ENCODE peak calls at places on chromosomes 13 and 19, in six cellular contexts. Z, F, D, A, B and O are unnamed samples.

GRCh38 chr19:57239982-57240310 is 486 bp upstream of the ZNF805 start:
- DNase-seq in B (no peak), F (no peak), D (no peak), Z (no peak), A (no peak), O (no peak)

GRCh38 chr13:98878421-98879126 is 99.3 kb downstream of the DOCK9 start:
- DNase-seq in F (no peak), A (peak; percentile 24), B (no peak), Z (no peak), D (no peak), O (no peak)

GRCh38 chr13:44238011-44238421 is 135.6 kb upstream of the SERP2 start:
- DNase-seq in A (no peak), B (no peak), F (no peak), Z (no peak), D (no peak), O (no peak)

GRCh38 chr19:17327654-17328516 is 6.8 kb downstream of the ANO8 start:
- DNase-seq in B (peak; percentile 89), D (no peak), A (peak; percentile 75), Z (no peak), F (peak; percentile 82), O (no peak)

GRCh38 chr13:72651196-72651595 is 76.2 kb downstream of the MZT1 start:
- DNase-seq in F (peak; percentile 31), A (no peak), Z (no peak), D (no peak), B (no peak), O (no peak)

GRCh38 chr19:15629003-15629880 is 11.5 kb upstream of the CYP4F3 start:
- DNase-seq in A (peak; percentile 73), F (peak; percentile 51), Z (peak; percentile 85), B (peak; percentile 93), D (peak; percentile 16), O (peak; percentile 83)

GRCh38 chr13:105665284-105665683 is 870.2 kb downstream of the EFNB2 start:
- DNase-seq in D (no peak), F (no peak), A (no peak), B (no peak), Z (no peak), O (no peak)

GRCh38 chr19:58400916-58401824 is 5.7 kb downstream of the RNF225 start:
- DNase-seq in B (peak; percentile 100), Z (peak; percentile 99), D (peak; percentile 98), A (peak; percentile 100), F (peak; percentile 99), O (peak; percentile 99)

GRCh38 chr13:60260440-60260839 is 96.7 kb upstream of the DIAPH3 start:
- DNase-seq in B (no peak), F (no peak), Z (no peak), D (no peak), A (no peak), O (no peak)

GRCh38 chr19:51541458-51542357 is 10.2 kb upstream of the SIGLEC6 start:
- DNase-seq in A (no peak), D (no peak), F (no peak), B (no peak), Z (no peak), O (no peak)

GRCh38 chr19:50458396-50459066 is 17.8 kb upstream of the EMC10 start:
- DNase-seq in Z (no peak), B (no peak), D (no peak), A (no peak), F (no peak), O (no peak)

GRCh38 chr19:52428937-52429336 is at the start of gene ZNF534:
- DNase-seq in B (no peak), D (no peak), F (no peak), A (no peak), Z (no peak), O (no peak)

GRCh38 chr13:80408270-80408669 is 67.3 kb upstream of the SPRY2 start:
- DNase-seq in D (no peak), Z (no peak), A (no peak), F (no peak), B (no peak), O (no peak)

GRCh38 chr19:58166268-58166667 is 15.7 kb upstream of the ZNF329 start:
- DNase-seq in D (no peak), Z (no peak), A (no peak), F (no peak), B (no peak), O (no peak)

GRCh38 chr13:110287031-110287828 is 19.7 kb downstream of the COL4A1 start:
- DNase-seq in Z (no peak), B (no peak), A (no peak), D (no peak), F (no peak), O (no peak)

GRCh38 chr19:5193192-5193591 is 147.4 kb downstream of the PTPRS start:
- DNase-seq in Z (no peak), F (no peak), B (no peak), D (no peak), A (no peak), O (no peak)

GRCh38 chr13:111359930-111360329 is 39.5 kb downstream of the TEX29 start:
- DNase-seq in B (no peak), Z (no peak), D (no peak), F (no peak), A (no peak), O (no peak)

GRCh38 chr13:51950722-51951121 is 60.5 kb downstream of the ATP7B start:
- DNase-seq in B (no peak), F (no peak), Z (no peak), A (no peak), D (no peak), O (no peak)

GRCh38 chr13:103539265-103539664 is 473.0 kb upstream of the SLC10A2 start:
- DNase-seq in A (no peak), Z (no peak), B (no peak), D (no peak), F (no peak), O (peak; percentile 11)

GRCh38 chr19:16522559-16523377 is 19.5 kb downstream of the CHERP start:
- DNase-seq in B (no peak), F (no peak), D (no peak), Z (no peak), A (no peak), O (no peak)

GRCh38 chr13:33316890-33317289 is 31.3 kb upstream of the STARD13 start:
- DNase-seq in D (no peak), F (no peak), B (no peak), A (no peak), Z (no peak), O (no peak)

GRCh38 chr13:36518707-36519106 is 86.4 kb downstream of the CCNA1 start:
- DNase-seq in A (no peak), B (no peak), Z (no peak), D (no peak), F (no peak), O (no peak)

GRCh38 chr13:25752957-25753540 is 298.8 kb downstream of the SHISA2 start:
- DNase-seq in D (no peak), A (peak; percentile 24), F (no peak), Z (peak; percentile 67), B (peak; percentile 68), O (peak; percentile 50)

GRCh38 chr13:40484101-40484800 is 182.2 kb downstream of the FOXO1 start:
- DNase-seq in A (no peak), D (no peak), F (no peak), Z (no peak), B (no peak), O (no peak)

GRCh38 chr13:114324334-114324733 is 10.0 kb downstream of the CHAMP1 start:
- DNase-seq in D (no peak), A (no peak), Z (no peak), B (no peak), F (no peak), O (no peak)

GRCh38 chr19:17779281-17779930 is 15.5 kb upstream of the B3GNT3 start:
- DNase-seq in Z (no peak), B (peak; percentile 76), A (no peak), D (no peak), F (peak; percentile 93), O (peak; percentile 36)

GRCh38 chr13:32255744-32256120 is 59.4 kb downstream of the ZAR1L start:
- DNase-seq in B (no peak), A (no peak), Z (no peak), D (no peak), F (no peak), O (no peak)

GRCh38 chr19:17103177-17103576 is 27.6 kb downstream of the MYO9B start:
- DNase-seq in B (no peak), Z (no peak), A (no peak), D (no peak), F (peak; percentile 40), O (no peak)

GRCh38 chr13:70173236-70173959 is 65.1 kb upstream of the KLHL1 start:
- DNase-seq in B (no peak), Z (no peak), F (no peak), D (no peak), A (no peak), O (no peak)

DNA sequence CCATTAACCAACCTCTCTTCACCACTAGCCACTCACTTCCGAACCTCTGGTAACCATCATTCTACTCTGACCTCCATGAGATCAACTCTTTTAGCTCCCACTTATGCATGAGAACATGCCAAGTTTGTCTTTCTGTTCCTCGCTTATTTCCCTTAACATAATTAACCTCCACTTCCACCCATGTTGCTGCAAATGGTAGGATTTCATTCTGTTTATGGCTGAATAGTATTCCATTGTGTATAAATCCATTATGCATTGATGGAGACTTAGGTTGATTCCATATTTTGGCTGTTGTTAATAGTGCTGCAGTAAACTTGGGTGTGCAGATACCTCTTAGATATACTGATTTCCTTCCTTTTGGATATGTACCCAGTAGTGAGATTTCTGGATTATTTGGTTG is 30.2 kb downstream of the ZNF382 start:
- DNase-seq in F (no peak), B (no peak), A (no peak), Z (no peak), D (no peak), O (no peak)
- H3K9me3 ChIP-seq in F (peaks cover 16% of the 10 kb centered on the region), B (peaks cover 33% of the 10 kb centered on the region), A (peaks cover 89% of the 10 kb centered on the region), Z (peaks cover 100% of the 10 kb centered on the region), D (peaks cover 90% of the 10 kb centered on the region), O (peaks cover 100% of the 10 kb centered on the region)

GRCh38 chr19:30969586-30969985 is 379.6 kb downstream of the TSHZ3 start:
- DNase-seq in A (no peak), Z (no peak), D (no peak), B (no peak), F (no peak), O (no peak)

GRCh38 chr19:30968841-30969399 is 380.3 kb downstream of the TSHZ3 start:
- DNase-seq in D (no peak), F (no peak), A (no peak), B (no peak), Z (no peak), O (no peak)

DNA sequence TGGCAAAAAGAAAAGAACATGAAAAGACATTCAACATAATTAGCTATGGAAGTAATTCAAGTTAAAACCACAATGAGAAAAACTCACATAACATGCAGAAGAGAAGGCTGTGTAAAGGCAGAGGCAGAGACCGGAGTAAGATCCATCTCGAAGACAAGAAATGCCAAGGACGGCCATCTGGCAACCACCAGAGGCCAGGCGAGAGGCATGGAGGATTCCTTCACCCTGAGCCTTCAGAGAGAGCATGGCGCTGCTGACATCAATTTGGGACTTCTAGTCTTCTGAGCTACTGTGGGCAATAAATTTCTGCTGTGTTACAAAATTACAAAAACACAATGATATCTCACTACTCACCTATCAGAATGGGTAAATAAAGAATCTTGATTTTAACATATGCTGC is 381.0 kb downstream of the TSHZ3 start:
- DNase-seq in A (no peak), F (no peak), D (no peak), Z (no peak), B (no peak), O (no peak)
- TF ChIP-seq CTCF in A (no peak), F (no peak), D (no peak), Z (no peak), B (no peak), O (no peak)

GRCh38 chr13:96900992-96901391 is 93.3 kb downstream of the OXGR1 start:
- DNase-seq in Z (no peak), D (no peak), A (no peak), B (no peak), F (no peak), O (no peak)
- H3K9me3 ChIP-seq in Z (no peaks in the 10 kb centered on the region), D (no peaks in the 10 kb centered on the region), A (no peaks in the 10 kb centered on the region), B (no peaks in the 10 kb centered on the region), F (no peaks in the 10 kb centered on the region), O (no peaks in the 10 kb centered on the region)

GRCh38 chr19:47540748-47541147 is 25.9 kb upstream of the NAPA start:
- DNase-seq in F (no peak), A (no peak), D (no peak), B (no peak), Z (no peak), O (no peak)
- TF ChIP-seq CTCF in F (peak; percentile 2), A (peak; percentile 39), D (no peak), B (no peak), Z (peak; percentile 12), O (peak; percentile 13)